ENCODE peak calls at places on chromosome 21, in nine cellular contexts. B, V, G, I, M, R, X, D and N are unnamed samples.
A peak's percentile ranks its signal among the peaks of the same experiment; 100 is the strongest.

GRCh38 chr21:36788116-36788515 is 89.2 kb downstream of the SIM2 start:
- DNase-seq in M (no peak), G (no peak), V (peak; percentile 74), D (no peak), X (no peak), R (peak; percentile 89), B (no peak), I (no peak), N (peak; percentile 64)

GRCh38 chr21:37627561-37627960 is 261.0 kb downstream of the DYRK1A start:
- DNase-seq in G (no peak), D (no peak), V (no peak), M (no peak), R (no peak), I (no peak), X (no peak), B (no peak), N (no peak)

GRCh38 chr21:40143822-40144525 is 276.7 kb downstream of the PCP4 start:
- DNase-seq in B (no peak), M (peak; percentile 57), X (peak; percentile 70), D (peak; percentile 74), G (no peak), I (peak; percentile 79), V (peak; percentile 71), R (peak; percentile 69), N (no peak)

GRCh38 chr21:31182231-31183129 is 144.2 kb upstream of the KRTAP19-8 start:
- DNase-seq in X (no peak), G (no peak), V (no peak), M (no peak), B (no peak), I (no peak), R (no peak), D (no peak), N (peak; percentile 38)

GRCh38 chr21:35020446-35020845 is 28.7 kb downstream of the RUNX1 start:
- DNase-seq in R (no peak), M (no peak), D (no peak), I (no peak), X (no peak), V (no peak), G (no peak), B (peak; percentile 85), N (peak; percentile 63)

GRCh38 chr21:45334591-45335081 is 46.9 kb upstream of the POFUT2 start:
- DNase-seq in X (no peak), M (no peak), D (no peak), R (peak; percentile 46), B (peak; percentile 30), I (no peak), V (no peak), G (peak; percentile 28), N (no peak)

GRCh38 chr21:45351526-45352275 is 53.3 kb upstream of the COL18A1 start:
- DNase-seq in B (no peak), G (no peak), M (no peak), X (no peak), I (no peak), R (peak; percentile 64), V (no peak), D (no peak), N (no peak)

GRCh38 chr21:36757246-36757645 is 58.3 kb downstream of the SIM2 start:
- DNase-seq in G (no peak), X (no peak), B (no peak), I (no peak), V (no peak), M (no peak), R (no peak), D (no peak), N (no peak)

GRCh38 chr21:16751705-16752104 is 761.1 kb upstream of the CXADR start:
- DNase-seq in B (no peak), G (no peak), X (no peak), R (no peak), V (no peak), D (no peak), I (peak; percentile 40), M (no peak), N (no peak)

GRCh38 chr21:41175080-41175479 is 7.1 kb downstream of the BACE2 start:
- DNase-seq in D (no peak), R (no peak), B (no peak), X (no peak), V (no peak), I (no peak), M (no peak), G (no peak), N (no peak)

GRCh38 chr21:46078984-46079356 is 18.9 kb upstream of the COL6A2 start:
- DNase-seq in I (no peak), B (peak; percentile 58), D (no peak), V (no peak), X (peak; percentile 14), G (no peak), M (no peak), R (peak; percentile 40), N (no peak)

GRCh38 chr21:45022348-45022675 is 52.1 kb upstream of the ADARB1 start:
- DNase-seq in G (no peak), V (no peak), M (no peak), B (peak; percentile 63), I (no peak), R (no peak), D (no peak), X (no peak), N (peak; percentile 42)

GRCh38 chr21:26126168-26126553 is 44.4 kb downstream of the APP start:
- DNase-seq in D (no peak), X (no peak), I (no peak), M (no peak), V (no peak), B (no peak), R (no peak), G (no peak), N (no peak)
- H3K4me1 ChIP-seq in D (peaks cover 15% of the 10 kb centered on the region), X (peaks cover 58% of the 10 kb centered on the region), I (peaks cover 67% of the 10 kb centered on the region), M (peaks cover 7% of the 10 kb centered on the region), V (peaks cover 4% of the 10 kb centered on the region), B (peaks cover 58% of the 10 kb centered on the region), R (peaks cover 36% of the 10 kb centered on the region), G (peaks cover 30% of the 10 kb centered on the region), N (no peaks in the 10 kb centered on the region)

GRCh38 chr21:27572681-27573080 is 605.8 kb upstream of the ADAMTS5 start:
- DNase-seq in V (peak; percentile 53), B (no peak), I (no peak), X (no peak), D (no peak), M (no peak), G (no peak), R (no peak), N (no peak)
- H3K4me3 ChIP-seq in V (no peak overlapping the region), B (no peak overlapping the region), I (no peak overlapping the region), X (no peak overlapping the region), D (no peak overlapping the region), M (no peak overlapping the region), G (no peak overlapping the region), R (no peak overlapping the region), N (no peak overlapping the region)

GRCh38 chr21:21750124-21750825 is 752.1 kb downstream of the NCAM2 start:
- DNase-seq in I (no peak), G (no peak), M (no peak), V (no peak), R (no peak), X (no peak), D (no peak), B (no peak), N (no peak)

DNA sequence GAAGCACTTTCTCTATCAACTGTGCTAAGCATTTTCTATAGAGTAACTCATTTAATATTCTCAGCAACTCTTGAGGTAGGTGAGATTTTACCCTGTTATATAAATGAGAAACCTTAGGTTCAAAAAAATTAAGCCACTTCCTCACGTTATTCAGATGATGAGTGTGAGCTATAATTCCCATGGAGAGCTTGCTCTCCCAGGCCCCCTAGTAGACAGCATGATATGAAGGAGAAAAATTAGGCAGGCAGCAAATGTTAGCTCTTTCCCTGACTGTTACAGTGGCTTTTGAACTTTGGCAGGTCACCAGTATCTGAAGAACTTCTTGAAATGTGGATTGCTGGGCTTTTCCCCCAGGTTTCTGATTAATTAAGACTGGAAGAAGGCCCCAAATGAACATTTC is 753.1 kb downstream of the NCAM2 start:
- DNase-seq in D (no peak), V (no peak), M (peak; percentile 18), B (no peak), R (no peak), X (no peak), G (no peak), I (no peak), N (no peak)
- H3K4me1 ChIP-seq in D (no peaks in the 10 kb centered on the region), V (no peaks in the 10 kb centered on the region), M (no peaks in the 10 kb centered on the region), B (no peaks in the 10 kb centered on the region), R (no peaks in the 10 kb centered on the region), X (no peaks in the 10 kb centered on the region), G (no peaks in the 10 kb centered on the region), I (no peaks in the 10 kb centered on the region), N (no peaks in the 10 kb centered on the region)

GRCh38 chr21:43892984-43893535 is 28.0 kb downstream of the AGPAT3 start:
- DNase-seq in X (no peak), D (no peak), M (no peak), B (peak; percentile 8), G (no peak), R (no peak), I (no peak), V (no peak), N (peak; percentile 13)

GRCh38 chr21:43892334-43892733 is 27.3 kb downstream of the AGPAT3 start:
- DNase-seq in V (no peak), G (no peak), X (no peak), B (no peak), I (no peak), R (no peak), M (no peak), D (no peak), N (no peak)

GRCh38 chr21:43890042-43890441 is 25.0 kb downstream of the AGPAT3 start:
- DNase-seq in B (peak; percentile 34), V (no peak), G (no peak), I (no peak), D (no peak), M (peak; percentile 16), R (no peak), X (no peak), N (peak; percentile 14)

GRCh38 chr21:43894206-43894577 is 29.2 kb downstream of the AGPAT3 start:
- DNase-seq in M (no peak), D (no peak), R (no peak), B (no peak), G (no peak), V (no peak), I (no peak), X (no peak), N (no peak)

DNA sequence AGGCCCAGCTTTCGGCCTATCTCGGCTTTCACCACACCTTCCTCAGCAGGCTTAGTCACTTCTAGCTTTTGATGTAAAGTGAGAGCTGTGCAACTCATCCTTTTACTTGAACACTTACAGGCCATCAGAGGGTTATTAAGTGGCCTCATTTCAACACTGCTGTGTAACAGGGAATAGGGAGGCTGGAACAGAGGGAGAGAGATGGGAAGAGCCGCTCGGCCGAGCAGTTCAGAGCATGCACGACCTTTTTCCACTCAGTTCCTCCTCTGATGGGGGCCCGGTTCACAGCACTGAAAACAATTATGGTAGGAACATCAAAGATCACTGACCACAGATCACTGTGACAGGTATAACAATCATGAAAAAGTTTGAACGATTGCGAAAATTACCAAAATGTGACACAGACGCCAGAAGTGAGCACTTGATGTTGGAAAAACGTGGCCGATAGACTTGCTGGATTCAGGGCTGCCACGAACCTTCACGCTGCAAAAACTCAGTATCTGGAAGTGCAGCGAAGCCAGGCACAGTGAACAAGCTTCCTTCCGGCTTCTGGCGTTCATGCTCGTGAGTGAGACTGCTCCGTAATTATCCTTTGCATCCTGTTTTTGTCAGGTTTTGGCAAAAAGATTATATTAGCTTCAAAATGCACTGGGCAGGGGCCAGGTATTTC is 28.6 kb downstream of the AGPAT3 start:
- DNase-seq in V (no peak), M (no peak), D (no peak), R (no peak), X (no peak), B (peak; percentile 79), G (no peak), I (peak; percentile 49), N (no peak)
- H3K4me3 ChIP-seq in V (no peak overlapping the region), M (no peak overlapping the region), D (no peak overlapping the region), R (no peak overlapping the region), X (no peak overlapping the region), B (no peak overlapping the region), G (no peak overlapping the region), I (no peak overlapping the region), N (no peak overlapping the region)

GRCh38 chr21:42398130-42398394 is 2.2 kb upstream of the TMPRSS3 start:
- DNase-seq in R (no peak), G (no peak), V (no peak), B (no peak), M (no peak), I (no peak), D (no peak), X (no peak), N (no peak)
- H3K4me1 ChIP-seq in R (peaks cover 4% of the 10 kb centered on the region), G (no peaks in the 10 kb centered on the region), V (peaks cover 16% of the 10 kb centered on the region), B (peaks cover 10% of the 10 kb centered on the region), M (no peaks in the 10 kb centered on the region), I (no peaks in the 10 kb centered on the region), D (peaks cover 4% of the 10 kb centered on the region), X (no peaks in the 10 kb centered on the region), N (no peaks in the 10 kb centered on the region)